ENCODE peak calls at places on chromosomes 2 and 18, in six cellular contexts. F is heart right ventricle, L is type B pancreatic cell, V is SW480, C is endothelial cell, I is LoVo. Y is an unnamed sample.

GRCh38 chr2:71157124-71157802 is 26.8 kb downstream of the MPHOSPH10 start:
- DNase-seq in F (peak; percentile 29), L (peak; percentile 79), V (peak; percentile 25), C (peak; percentile 82), I (no peak), Y (peak; percentile 71)

GRCh38 chr2:240996834-240997140 is 1.6 kb upstream of the SNED1 start:
- DNase-seq in F (no peak), L (no peak), V (no peak), C (no peak), I (no peak), Y (no peak)

GRCh38 chr2:182943339-182943738 is 76.9 kb upstream of the FRZB start:
- DNase-seq in F (no peak), L (no peak), V (no peak), C (no peak), I (no peak), Y (no peak)

GRCh38 chr2:215626812-215627281 is 191.0 kb upstream of the FN1 start:
- DNase-seq in F (no peak), L (no peak), V (no peak), C (no peak), I (no peak), Y (no peak)

GRCh38 chr2:170711196-170711773 is 3.9 kb upstream of the SP5 start:
- DNase-seq in F (no peak), L (no peak), V (peak; percentile 66), C (no peak), I (no peak), Y (peak; percentile 39)

GRCh38 chr2:3176869-3177255 is 200.8 kb downstream of the EIPR1 start:
- DNase-seq in F (no peak), L (no peak), V (no peak), C (no peak), I (no peak), Y (no peak)

GRCh38 chr2:67209107-67209506 is 188.0 kb upstream of the ETAA1 start:
- DNase-seq in F (no peak), L (no peak), V (no peak), C (no peak), I (no peak), Y (no peak)

GRCh38 chr2:200397785-200398184 is 91.3 kb downstream of the SPATS2L start:
- DNase-seq in F (no peak), L (no peak), V (no peak), C (no peak), I (no peak), Y (no peak)

GRCh38 chr18:74942319-74942910 is 266.5 kb downstream of the PTGR3 start:
- DNase-seq in F (no peak), L (no peak), V (no peak), C (no peak), I (no peak), Y (no peak)

GRCh38 chr2:24972315-24972958 is 682 bp upstream of the DNAJC27 start:
- DNase-seq in F (no peak), L (no peak), V (peak; percentile 85), C (peak; percentile 19), I (peak; percentile 26), Y (peak; percentile 58)

GRCh38 chr2:51722311-51722710 is 690.4 kb upstream of the NRXN1 start:
- DNase-seq in F (no peak), L (no peak), V (no peak), C (no peak), I (no peak), Y (no peak)

GRCh38 chr2:182318466-182319309 is 108.1 kb downstream of the PDE1A start:
- DNase-seq in F (no peak), L (no peak), V (no peak), C (no peak), I (no peak), Y (no peak)

GRCh38 chr2:224957540-224958465 is 84.5 kb downstream of the DOCK10 start:
- DNase-seq in F (no peak), L (no peak), V (no peak), C (no peak), I (no peak), Y (no peak)

GRCh38 chr18:79511271-79511670 is 115.5 kb downstream of the NFATC1 start:
- DNase-seq in F (no peak), L (no peak), V (no peak), C (no peak), I (no peak), Y (no peak)

GRCh38 chr2:137943948-137944347 is 20.3 kb upstream of the HNMT start:
- DNase-seq in F (no peak), L (no peak), V (no peak), C (no peak), I (no peak), Y (peak; percentile 9)

GRCh38 chr2:17353268-17353667 is 165.0 kb downstream of the RAD51AP2 start:
- DNase-seq in F (no peak), L (no peak), V (no peak), C (no peak), I (no peak), Y (no peak)

GRCh38 chr2:23525137-23525765 is 140.3 kb downstream of the KLHL29 start:
- DNase-seq in F (no peak), L (no peak), V (no peak), C (no peak), I (no peak), Y (no peak)

GRCh38 chr2:86249176-86249842 is 50.1 kb downstream of the MRPL35 start:
- DNase-seq in F (no peak), L (no peak), V (peak; percentile 68), C (no peak), I (no peak), Y (peak; percentile 15)

GRCh38 chr2:164605295-164605694 is 16.0 kb downstream of the GRB14 start:
- DNase-seq in F (no peak), L (no peak), V (no peak), C (no peak), I (no peak), Y (no peak)

GRCh38 chr2:36967236-36967876 is 1.0 kb upstream of the STRN start:
- DNase-seq in F (no peak), L (no peak), V (peak; percentile 22), C (no peak), I (peak; percentile 18), Y (peak; percentile 68)

GRCh38 chr2:206856474-206856873 is 82.8 kb upstream of the CPO start:
- DNase-seq in F (no peak), L (no peak), V (no peak), C (no peak), I (no peak), Y (no peak)

GRCh38 chr2:70995227-70995729 is 605 bp upstream of the TEX261 start:
- DNase-seq in F (no peak), L (peak; percentile 66), V (peak; percentile 80), C (no peak), I (peak; percentile 66), Y (peak; percentile 65)

GRCh38 chr2:23757686-23758433 is 169.1 kb downstream of the ATAD2B start:
- DNase-seq in F (no peak), L (no peak), V (peak; percentile 46), C (no peak), I (peak; percentile 32), Y (peak; percentile 51)

GRCh38 chr18:54162431-54162830 is 62.0 kb downstream of the MBD2 start:
- DNase-seq in F (no peak), L (no peak), V (no peak), C (no peak), I (no peak), Y (no peak)

GRCh38 chr2:73779472-73780241 is at the start of gene DUSP11:
- DNase-seq in F (peak; percentile 96), L (peak; percentile 96), V (peak; percentile 92), C (peak; percentile 98), I (peak; percentile 94), Y (peak; percentile 99)

GRCh38 chr2:85553184-85553583 is 8.1 kb downstream of the GGCX start:
- DNase-seq in F (no peak), L (no peak), V (no peak), C (no peak), I (no peak), Y (no peak)

GRCh38 chr18:57791911-57792310 is 11.2 kb downstream of the ATP8B1 start:
- DNase-seq in F (no peak), L (no peak), V (no peak), C (no peak), I (no peak), Y (no peak)

GRCh38 chr2:73944714-73945113 is 18.0 kb downstream of the DGUOK start:
- DNase-seq in F (no peak), L (no peak), V (no peak), C (no peak), I (no peak), Y (no peak)

GRCh38 chr2:236117396-236117795 is 50.8 kb downstream of the GBX2 start:
- DNase-seq in F (no peak), L (no peak), V (no peak), C (no peak), I (no peak), Y (no peak)

GRCh38 chr2:117738991-117739839 is 75.3 kb upstream of the DDX18 start:
- DNase-seq in F (no peak), L (no peak), V (no peak), C (no peak), I (no peak), Y (no peak)

GRCh38 chr2:12950957-12951656 is 234.4 kb downstream of the TRIB2 start:
- DNase-seq in F (no peak), L (no peak), V (no peak), C (no peak), I (no peak), Y (no peak)

GRCh38 chr2:121363632-121364420 is 78.8 kb upstream of the TFCP2L1 start:
- DNase-seq in F (no peak), L (no peak), V (no peak), C (no peak), I (no peak), Y (no peak)

Y was measured in HT-29.